ENCODE peak calls at places on chromosomes 11 and 22, in nine cellular contexts. B is upper lobe of right lung; L is HepG2; F is epithelial cell of esophagus; C is HCT116; H is cardiac muscle cell; R is CD4-positive, alpha-beta T cell; E is fibroblast of pulmonary artery; X is AG04450. P is an unnamed sample.

GRCh38 chr11:121575963-121576290 is 123.2 kb upstream of the SORL1-AS1 start:
- DNase-seq in B (no peak), L (no peak), F (no peak), C (no peak), H (no peak), R (no peak), E (no peak), X (no peak), P (no peak)

GRCh38 chr11:72013765-72014711 is 15.3 kb downstream of the IL18BP start:
- DNase-seq in B (peak), L (no peak), F (no peak), C (no peak), H (peak), R (no peak), E (no peak), X (no peak), P (no peak)

GRCh38 chr11:10379022-10379421 is 74.1 kb downstream of the ADM start:
- DNase-seq in B (no peak), L (no peak), F (peak), C (no peak), H (no peak), R (no peak), E (peak), X (no peak), P (no peak)

GRCh38 chr11:61109671-61110070 is 7.4 kb downstream of the CD5 start:
- DNase-seq in B (peak), L (no peak), F (no peak), C (no peak), H (no peak), R (no peak), E (no peak), X (no peak), P (no peak)

GRCh38 chr11:30564994-30565393 is 21.2 kb downstream of the MPPED2 start:
- DNase-seq in B (no peak), L (no peak), F (no peak), C (no peak), H (no peak), R (no peak), E (no peak), X (no peak), P (no peak)

GRCh38 chr11:19589567-19590260 is 122.9 kb upstream of the NAV2 start:
- DNase-seq in B (no peak), L (no peak), F (no peak), C (no peak), H (no peak), R (no peak), E (no peak), X (no peak), P (no peak)

GRCh38 chr11:132093861-132094260 is 723.4 kb downstream of the NTM start:
- DNase-seq in B (no peak), L (no peak), F (no peak), C (no peak), H (no peak), R (no peak), E (no peak), X (no peak), P (no peak)

GRCh38 chr22:49168219-49168813 is 659.4 kb downstream of the BRD1 start:
- DNase-seq in B (no peak), L (no peak), F (no peak), C (no peak), H (no peak), R (no peak), E (no peak), X (no peak), P (no peak)

GRCh38 chr11:27482793-27483192 is 10.2 kb upstream of the LGR4 start:
- DNase-seq in B (no peak), L (no peak), F (no peak), C (no peak), H (no peak), R (no peak), E (no peak), X (no peak), P (no peak)
- TF ChIP-seq CTCF in B (no peak), L (no peak), F (no peak), C (no peak), H (no peak), R (no peak), E (no peak), X (no peak), P (no peak)

GRCh38 chr22:27690596-27690995 is 111.0 kb downstream of the MN1 start:
- DNase-seq in B (no peak), L (no peak), F (no peak), C (no peak), H (no peak), R (no peak), E (no peak), X (no peak), P (no peak)

GRCh38 chr22:27697888-27698287 is 103.7 kb downstream of the MN1 start:
- DNase-seq in B (no peak), L (no peak), F (no peak), C (no peak), H (no peak), R (no peak), E (no peak), X (no peak), P (no peak)

GRCh38 chr22:27689664-27690063 is 111.9 kb downstream of the MN1 start:
- DNase-seq in B (no peak), L (no peak), F (no peak), C (no peak), H (no peak), R (no peak), E (no peak), X (no peak), P (no peak)

GRCh38 chr22:27687984-27688545 is 113.5 kb downstream of the MN1 start:
- DNase-seq in B (no peak), L (peak), F (peak), C (no peak), H (no peak), R (no peak), E (no peak), X (no peak), P (no peak)

DNA sequence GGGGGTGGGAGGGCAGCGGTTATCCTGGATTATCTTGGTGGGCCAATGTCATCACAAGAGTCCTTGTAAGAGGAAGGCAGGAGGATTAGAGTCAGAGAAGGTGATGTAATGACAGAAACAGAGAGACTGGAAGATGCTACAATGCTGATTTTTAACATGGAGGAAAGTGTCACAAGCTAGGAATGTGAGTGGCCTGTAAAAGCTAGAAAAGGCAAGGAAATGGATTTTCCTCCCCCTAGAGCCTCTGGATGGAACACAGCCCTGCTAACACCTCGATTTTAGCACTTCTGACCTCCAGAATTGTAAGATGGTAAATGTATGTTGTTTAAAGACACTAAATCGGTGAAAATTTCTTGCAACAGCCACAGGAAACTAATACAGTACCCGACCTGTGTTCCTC is 109.3 kb downstream of the MN1 start:
- DNase-seq in B (no peak), L (no peak), F (no peak), C (no peak), H (no peak), R (no peak), E (no peak), X (no peak), P (no peak)
- TF ChIP-seq CTCF in B (no peak), L (no peak), F (no peak), C (no peak), H (no peak), R (no peak), E (no peak), X (no peak), P (no peak)

GRCh38 chr11:70739811-70740474 is 341.6 kb downstream of the CTTN start:
- DNase-seq in B (peak), L (no peak), F (no peak), C (no peak), H (no peak), R (no peak), E (no peak), X (no peak), P (no peak)
- TF ChIP-seq CTCF in B (no peak), L (no peak), F (no peak), C (no peak), H (no peak), R (no peak), E (no peak), X (no peak), P (no peak)

DNA sequence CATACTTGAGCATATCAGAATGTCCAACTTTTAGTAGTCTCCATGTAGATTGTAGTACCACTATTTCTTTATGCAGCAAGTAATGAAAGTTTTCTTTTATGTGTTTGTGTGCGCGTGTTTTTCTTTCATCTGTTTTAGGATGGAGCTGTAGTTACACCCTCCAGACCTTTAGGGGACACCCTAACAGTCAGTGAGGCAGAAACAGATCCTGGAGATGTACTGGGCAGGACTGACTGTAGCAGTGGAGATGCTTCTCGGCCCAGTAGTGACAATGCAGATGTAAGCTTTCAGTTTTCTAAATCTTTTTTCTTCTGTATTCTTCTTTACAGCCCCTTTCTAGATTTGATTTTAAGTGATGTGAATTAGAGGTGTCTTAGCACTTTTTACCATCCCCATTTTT is 79.9 kb upstream of the GRIK4 start:
- DNase-seq in B (no peak), L (peak), F (peak), C (peak), H (peak), R (no peak), E (peak), X (peak), P (no peak)
- TF ChIP-seq CTCF in B (peak), L (peak), F (peak), C (peak), H (peak), R (no peak), E (peak), X (peak), P (no peak)